ENCODE peak calls at places on chromosomes 13 and 19, in nine cellular contexts. J is stromal cell of bone marrow; M is astrocyte; D is astrocyte of the hippocampus; I is A549; E is stimulated activated CD4-positive, alpha-beta T cell treated with anti-CD3 and anti-CD28 coated beads, Interleukin-4, amount 100 ng/mL, for 4 hours; W is coronary artery; B is progenitor cell of endocrine pancreas; G is stimulated activated CD8-positive, alpha-beta memory T cell treated with anti-CD3 and anti-CD28 coated beads, Interleukin-4, amount 100 ng/mL, for 24 hours. Y is an unnamed sample.

GRCh38 chr13:100128838-100129237 is 39.9 kb downstream of the PCCA start:
- DNase-seq in D (no peak), E (no peak), G (no peak), W (no peak), B (no peak), M (no peak), I (no peak), J (no peak), Y (no peak)

GRCh38 chr19:41225238-41226052 is 6.4 kb downstream of the AXL start:
- DNase-seq in M (peak), E (peak), D (peak), I (peak), G (peak), B (no peak), J (peak), W (peak), Y (peak)

GRCh38 chr13:65872448-65872847 is 1357.7 kb downstream of the PCDH9 start:
- DNase-seq in E (no peak), I (no peak), G (no peak), W (no peak), D (no peak), M (no peak), B (no peak), J (no peak), Y (no peak)

GRCh38 chr13:21703846-21704245 is 33.0 kb downstream of the FGF9 start:
- DNase-seq in W (no peak), B (no peak), G (no peak), D (peak), M (no peak), E (no peak), I (peak), J (no peak), Y (no peak)

GRCh38 chr19:57362997-57363705 is at the start of the genes TRAPPC2B and ZNF547:
- DNase-seq in E (peak), W (peak), G (peak), D (peak), M (peak), I (peak), J (peak), B (peak), Y (peak)

GRCh38 chr13:106617561-106617960 is 49.6 kb upstream of the ARGLU1 start:
- DNase-seq in G (no peak), D (peak), M (peak), I (no peak), W (no peak), B (no peak), E (no peak), J (peak), Y (no peak)

GRCh38 chr13:94601446-94602431 is at the start of gene GPR180:
- DNase-seq in M (peak), I (peak), D (peak), G (peak), J (peak), B (peak), W (peak), E (peak), Y (peak)

GRCh38 chr13:23427342-23428182 is 5.9 kb downstream of the SACS start:
- DNase-seq in J (peak), I (peak), D (peak), B (no peak), E (no peak), M (peak), W (no peak), G (no peak), Y (peak)

GRCh38 chr19:16836115-16836905 is 7.1 kb downstream of the SIN3B start:
- DNase-seq in W (no peak), I (no peak), G (no peak), D (no peak), B (no peak), E (no peak), M (no peak), J (no peak), Y (no peak)

GRCh38 chr13:35675651-35676050 is 199.2 kb upstream of the MAB21L1 start:
- DNase-seq in M (no peak), E (no peak), J (no peak), W (no peak), G (no peak), B (no peak), I (no peak), D (no peak), Y (no peak)